ENCODE peak calls at places on chromosomes 3 and 15, in six cellular contexts. R is heart right ventricle, Z is lower lobe of right lung, A is right atrium auricular region, O is keratinocyte, F is pancreas. C is an unnamed sample.

GRCh38 chr15:98853593-98854420 is 153.8 kb downstream of the PGPEP1L start:
- DNase-seq in R (no peak), O (no peak), A (no peak), Z (peak; percentile 52), F (no peak), C (no peak)

GRCh38 chr3:53183514-53183913 is 22.5 kb downstream of the PRKCD start:
- DNase-seq in A (no peak), O (no peak), F (no peak), Z (no peak), R (no peak), C (no peak)

GRCh38 chr3:150761831-150762661 is 923 bp downstream of the SIAH2 start:
- DNase-seq in O (no peak), Z (peak; percentile 62), R (peak; percentile 61), A (peak; percentile 66), F (peak; percentile 52), C (peak; percentile 81)

GRCh38 chr3:105166893-105167292 is 199.8 kb upstream of the ALCAM start:
- DNase-seq in F (no peak), Z (no peak), A (no peak), R (no peak), O (no peak), C (no peak)

GRCh38 chr3:167913218-167913902 is 177.8 kb downstream of the SERPINI1 start:
- DNase-seq in A (no peak), O (no peak), F (no peak), R (no peak), Z (peak; percentile 43), C (no peak)

GRCh38 chr3:25191703-25192102 is 236.4 kb upstream of the RARB start:
- DNase-seq in R (no peak), F (no peak), A (no peak), Z (no peak), O (no peak), C (no peak)

GRCh38 chr3:29100292-29100691 is 180.6 kb upstream of the RBMS3 start:
- DNase-seq in A (no peak), Z (no peak), O (no peak), F (no peak), R (no peak), C (no peak)

GRCh38 chr3:14812196-14812785 is 6.5 kb upstream of the FGD5 start:
- DNase-seq in A (no peak), O (no peak), Z (no peak), R (no peak), F (no peak), C (no peak)

GRCh38 chr3:156371683-156372082 is 183.2 kb downstream of the SSR3 start:
- DNase-seq in R (no peak), F (no peak), A (no peak), Z (no peak), O (no peak), C (no peak)

GRCh38 chr3:42122261-42123011 is 31.3 kb downstream of the TRAK1 start:
- DNase-seq in R (no peak), A (no peak), Z (no peak), O (no peak), F (no peak), C (no peak)
- H3K27ac ChIP-seq in R (peak overlapping the region; percentile 54), A (peak overlapping the region; percentile 37), Z (no peak overlapping the region), O (peak overlapping the region; percentile 83), F (no peak overlapping the region), C (no peak overlapping the region)

GRCh38 chr15:70488941-70489848 is 274.2 kb downstream of the UACA start:
- DNase-seq in F (no peak), A (no peak), Z (no peak), O (no peak), R (no peak), C (no peak)
- H3K4me1 ChIP-seq in F (peaks cover 6% of the 10 kb centered on the region), A (no peaks in the 10 kb centered on the region), Z (peaks cover 50% of the 10 kb centered on the region), O (peaks cover 30% of the 10 kb centered on the region), R (peaks cover 77% of the 10 kb centered on the region), C (no peaks in the 10 kb centered on the region)

GRCh38 chr3:182523836-182524235 is 269.5 kb upstream of the ATP11B start:
- DNase-seq in O (peak; percentile 41), R (no peak), F (no peak), Z (no peak), A (no peak), C (no peak)
- H3K27ac ChIP-seq in O (no peak overlapping the region), R (no peak overlapping the region), F (no peak overlapping the region), Z (no peak overlapping the region), A (no peak overlapping the region), C (no peak overlapping the region)

GRCh38 chr3:189567772-189568420 is 63.3 kb upstream of the TP63 start:
- DNase-seq in Z (no peak), A (no peak), F (no peak), O (no peak), R (no peak), C (no peak)
- H3K4me1 ChIP-seq in Z (no peaks in the 10 kb centered on the region), A (no peaks in the 10 kb centered on the region), F (no peaks in the 10 kb centered on the region), O (peaks cover 27% of the 10 kb centered on the region), R (peaks cover 2% of the 10 kb centered on the region), C (no peaks in the 10 kb centered on the region)

GRCh38 chr3:64224826-64225606 is at the start of gene PRICKLE2:
- DNase-seq in A (peak; percentile 94), O (no peak), F (peak; percentile 45), Z (peak; percentile 46), R (peak; percentile 89), C (peak; percentile 96)
- H3K27ac ChIP-seq in A (peak within 1 kb of the TSS; percentile 79), O (peak within 1 kb of the TSS; percentile 43), F (peak within 1 kb of the TSS; percentile 15), Z (peak within 1 kb of the TSS; percentile 57), R (peak within 1 kb of the TSS; percentile 77), C (peak within 1 kb of the TSS; percentile 98)

DNA sequence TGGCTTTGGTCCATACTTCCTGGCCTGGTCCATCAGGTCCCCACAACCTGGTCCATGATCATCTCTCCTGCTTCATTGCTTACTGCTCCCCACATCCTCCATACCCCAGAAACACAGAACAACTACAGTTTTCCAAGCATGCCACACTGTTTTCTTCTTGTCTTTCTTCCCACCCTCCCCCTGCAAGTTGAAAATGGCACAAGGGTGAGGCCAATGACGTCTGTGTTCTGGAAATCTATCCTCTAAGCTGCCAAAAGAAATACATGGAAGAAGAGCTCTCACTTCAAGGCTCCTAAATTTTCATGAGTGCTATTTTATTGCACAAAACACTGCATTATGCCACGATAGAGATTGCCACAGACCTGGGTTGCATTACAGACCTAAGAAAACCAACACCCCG is 404.4 kb downstream of the VPS13C start:
- DNase-seq in R (no peak), F (no peak), Z (no peak), O (no peak), A (no peak), C (no peak)
- H3K4me1 ChIP-seq in R (no peaks in the 10 kb centered on the region), F (no peaks in the 10 kb centered on the region), Z (no peaks in the 10 kb centered on the region), O (no peaks in the 10 kb centered on the region), A (no peaks in the 10 kb centered on the region), C (no peaks in the 10 kb centered on the region)

GRCh38 chr15:95458736-95459135 is 871.8 kb upstream of the NR2F2 start:
- DNase-seq in O (no peak), A (no peak), Z (no peak), R (peak; percentile 25), F (no peak), C (no peak)

GRCh38 chr15:95468820-95469219 is 861.7 kb upstream of the NR2F2 start:
- DNase-seq in A (no peak), O (no peak), Z (no peak), R (no peak), F (no peak), C (no peak)

GRCh38 chr15:95469601-95470000 is 860.9 kb upstream of the NR2F2 start:
- DNase-seq in R (no peak), F (no peak), O (no peak), A (no peak), Z (no peak), C (no peak)

GRCh38 chr15:95459288-95459687 is 871.2 kb upstream of the NR2F2 start:
- DNase-seq in Z (no peak), A (no peak), O (no peak), F (no peak), R (no peak), C (no peak)

DNA sequence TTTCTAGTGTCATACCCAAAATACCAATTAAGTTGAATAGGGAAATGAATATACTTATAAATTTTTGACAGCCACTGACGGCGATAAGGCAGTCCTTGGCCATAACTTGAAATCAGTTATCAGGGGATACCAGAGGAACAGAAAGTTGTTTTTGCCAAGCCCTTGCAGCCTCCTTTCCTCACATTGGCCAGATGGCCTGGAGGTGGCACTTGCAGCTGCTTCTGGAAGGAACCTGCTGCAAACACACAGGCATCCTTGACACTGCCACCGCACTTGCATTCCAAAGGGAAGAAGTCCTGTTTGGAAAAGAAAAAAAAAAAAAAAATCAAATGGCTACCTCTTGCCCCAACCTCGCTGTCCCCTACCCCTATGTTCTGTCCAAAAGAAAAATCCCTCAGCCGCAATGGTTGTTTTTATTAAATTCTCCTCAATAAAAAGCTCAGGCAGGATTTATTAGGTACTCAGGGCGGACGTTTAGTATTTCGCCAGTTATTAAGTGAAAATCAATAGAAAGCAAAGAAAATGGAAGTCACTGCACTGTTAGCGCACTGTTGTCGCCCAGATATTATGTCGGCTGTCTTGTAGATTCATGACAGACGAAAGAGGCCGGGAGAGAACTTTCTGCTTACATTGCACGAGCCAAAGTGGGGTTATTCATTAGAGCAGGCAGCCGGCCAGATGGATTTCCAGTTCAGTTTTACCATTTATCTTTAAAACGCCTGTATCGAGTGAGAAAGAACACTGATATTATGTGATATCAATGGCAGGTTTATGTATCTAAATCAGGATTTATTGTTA is 866.2 kb upstream of the NR2F2 start:
- DNase-seq in A (no peak), Z (no peak), F (peak; percentile 11), R (no peak), O (no peak), C (no peak)
- H3K27ac ChIP-seq in A (no peak overlapping the region), Z (no peak overlapping the region), F (no peak overlapping the region), R (no peak overlapping the region), O (no peak overlapping the region), C (no peak overlapping the region)